ENCODE peak calls at places on chromosome 14, in four cellular contexts. C is stimulated activated CD4-positive, alpha-beta T cell treated with anti-CD3 and anti-CD28 coated beads, Interleukin-15, amount 100 ng/mL, for 24 hours; B is CD8-positive, alpha-beta memory T cell; T is T-helper 2 cell. A is an unnamed sample.

GRCh38 chr14:94548999-94549985 is 11.9 kb upstream of the SERPINA4 start:
- DNase-seq in C (peak), B (peak), T (peak), A (peak)

GRCh38 chr14:59852350-59852749 is 18.2 kb downstream of the RTN1 start:
- DNase-seq in C (no peak), B (no peak), T (no peak), A (no peak)

GRCh38 chr14:34324363-34324795 is 137.7 kb downstream of the SPTSSA start:
- DNase-seq in C (no peak), B (no peak), T (no peak), A (no peak)

GRCh38 chr14:75941030-75941429 is 40.8 kb downstream of the TGFB3 start:
- DNase-seq in C (no peak), B (no peak), T (no peak), A (no peak)

GRCh38 chr14:71403673-71404072 is 496.4 kb downstream of the PCNX1 start:
- DNase-seq in C (peak), B (no peak), T (no peak), A (no peak)

GRCh38 chr14:24055971-24056799 is 4.4 kb downstream of the CARMIL3 start:
- DNase-seq in C (no peak), B (no peak), T (no peak), A (peak)

GRCh38 chr14:39268393-39268792 is 34.7 kb downstream of the MIA2 start:
- DNase-seq in C (no peak), B (no peak), T (no peak), A (no peak)

GRCh38 chr14:35499180-35499579 is 34.8 kb upstream of the INSM2 start:
- DNase-seq in C (no peak), B (no peak), T (no peak), A (no peak)

GRCh38 chr14:65981192-65981843 is 504.9 kb upstream of the CCDC196 start:
- DNase-seq in C (no peak), B (no peak), T (no peak), A (no peak)

GRCh38 chr14:83827383-83827782 is 1702.6 kb upstream of the FLRT2 start:
- DNase-seq in C (no peak), B (no peak), T (no peak), A (no peak)

GRCh38 chr14:96055753-96056508 is 16.8 kb downstream of the C14orf132 start:
- DNase-seq in C (no peak), B (no peak), T (no peak), A (no peak)

GRCh38 chr14:53888535-53889386 is 67.9 kb downstream of the BMP4 start:
- DNase-seq in C (no peak), B (no peak), T (no peak), A (no peak)

GRCh38 chr14:59254911-59255545 is 66.6 kb downstream of the DAAM1 start:
- DNase-seq in C (no peak), B (no peak), T (no peak), A (no peak)

GRCh38 chr14:37824936-37825698 is 229.7 kb downstream of the TTC6 start:
- DNase-seq in C (no peak), B (no peak), T (no peak), A (no peak)

GRCh38 chr14:33539918-33540357 is 410.9 kb downstream of the EGLN3 start:
- DNase-seq in C (no peak), B (no peak), T (no peak), A (no peak)

GRCh38 chr14:77026166-77026929 is 2.2 kb downstream of the IRF2BPL start:
- DNase-seq in C (peak), B (peak), T (no peak), A (no peak)

GRCh38 chr14:69636051-69636639 is 24.7 kb downstream of the SUSD6 start:
- DNase-seq in C (peak), B (no peak), T (peak), A (no peak)

GRCh38 chr14:52692248-52692962 is 3.0 kb downstream of the ERO1A start:
- DNase-seq in C (no peak), B (no peak), T (no peak), A (no peak)

GRCh38 chr14:68145036-68145435 is 325.5 kb downstream of the RAD51B start:
- DNase-seq in C (no peak), B (no peak), T (no peak), A (no peak)

GRCh38 chr14:93049295-93049694 is 66.4 kb downstream of the ITPK1 start:
- DNase-seq in C (no peak), B (no peak), T (no peak), A (no peak)

GRCh38 chr14:73771848-73772705 is 57.9 kb upstream of the PNMA1 start:
- DNase-seq in C (peak), B (peak), T (peak), A (no peak)

GRCh38 chr14:103427485-103428443 is 42.5 kb downstream of the MARK3 start:
- DNase-seq in C (peak), B (no peak), T (no peak), A (no peak)

GRCh38 chr14:29444216-29444615 is 483.4 kb downstream of the PRKD1 start:
- DNase-seq in C (no peak), B (no peak), T (no peak), A (no peak)

GRCh38 chr14:96069421-96069820 is 30.3 kb downstream of the C14orf132 start:
- DNase-seq in C (no peak), B (no peak), T (no peak), A (no peak)

GRCh38 chr14:33646692-33647260 is 304.1 kb downstream of the EGLN3 start:
- DNase-seq in C (no peak), B (no peak), T (no peak), A (no peak)

GRCh38 chr14:66643344-66643743 is 135.4 kb downstream of the GPHN start:
- DNase-seq in C (no peak), B (no peak), T (no peak), A (no peak)

GRCh38 chr14:32104803-32105202 is 27.7 kb downstream of the ARHGAP5 start:
- DNase-seq in C (no peak), B (no peak), T (no peak), A (no peak)

GRCh38 chr14:52086755-52087154 is 17.9 kb upstream of the NID2 start:
- DNase-seq in C (no peak), B (no peak), T (no peak), A (no peak)

GRCh38 chr14:100439781-100440180 is 116.6 kb downstream of the SLC25A47 start:
- DNase-seq in C (no peak), B (no peak), T (no peak), A (no peak)

GRCh38 chr14:55277972-55278740 is 6.9 kb downstream of the FBXO34 start:
- DNase-seq in C (peak), B (no peak), T (no peak), A (peak)